ENCODE peak calls at places on chromosomes 5 and 9, in five cellular contexts. J is mesendoderm; K is colonic mucosa; E is CD8-positive, alpha-beta memory T cell; A is heart right ventricle. G is an unnamed sample.
A peak's percentile ranks its signal among the peaks of the same experiment; 100 is the strongest.

GRCh38 chr5:141362719-141363118 is 1.2 kb upstream of the PCDHGA5 start:
- DNase-seq in K (no peak), A (no peak), J (no peak), E (no peak), G (no peak)

GRCh38 chr5:83914662-83915418 is 194.2 kb upstream of the HAPLN1 start:
- DNase-seq in A (no peak), J (peak; percentile 41), E (no peak), K (no peak), G (no peak)

GRCh38 chr5:13985736-13986418 is 41.4 kb upstream of the DNAH5 start:
- DNase-seq in K (no peak), E (no peak), A (no peak), J (peak; percentile 43), G (no peak)

GRCh38 chr5:56475689-56476486 is 242.8 kb upstream of the ANKRD55 start:
- DNase-seq in J (no peak), A (no peak), K (no peak), E (no peak), G (peak; percentile 72)

GRCh38 chr9:132783006-132783405 is 95.1 kb downstream of the AK8 start:
- DNase-seq in A (no peak), J (peak; percentile 91), E (no peak), K (no peak), G (no peak)

GRCh38 chr5:170636836-170637477 is 133.1 kb downstream of the KCNIP1 start:
- DNase-seq in A (no peak), E (no peak), K (no peak), J (no peak), G (no peak)

GRCh38 chr5:67030289-67031069 is 166.1 kb downstream of the CD180 start:
- DNase-seq in K (no peak), J (no peak), A (no peak), E (no peak), G (no peak)

GRCh38 chr5:130168211-130168610 is 263.9 kb downstream of the CHSY3 start:
- DNase-seq in A (no peak), E (no peak), K (no peak), J (no peak), G (no peak)

GRCh38 chr9:14932246-14932645 is 22.0 kb upstream of the FREM1 start:
- DNase-seq in A (no peak), E (no peak), J (no peak), K (no peak), G (no peak)

GRCh38 chr5:1343315-1343751 is 1.6 kb downstream of the CLPTM1L start:
- DNase-seq in J (no peak), K (no peak), A (no peak), E (no peak), G (no peak)

GRCh38 chr5:134477462-134478245 is 47.8 kb upstream of the JADE2 start:
- DNase-seq in E (no peak), J (peak; percentile 59), K (no peak), A (no peak), G (no peak)

GRCh38 chr9:98099898-98100297 is 19.1 kb downstream of the TRIM14 start:
- DNase-seq in E (no peak), K (no peak), A (no peak), J (no peak), G (no peak)

GRCh38 chr9:126043691-126044090 is 282.9 kb upstream of the MVB12B start:
- DNase-seq in A (no peak), J (no peak), K (no peak), E (no peak), G (no peak)

GRCh38 chr5:146794326-146795029 is 84.1 kb downstream of the PPP2R2B start:
- DNase-seq in E (no peak), J (no peak), K (no peak), A (no peak), G (no peak)

GRCh38 chr9:113154471-113154870 is 3.7 kb downstream of the SLC31A2 start:
- DNase-seq in E (no peak), K (no peak), J (no peak), A (no peak), G (no peak)

GRCh38 chr9:113156880-113157279 is 6.1 kb downstream of the SLC31A2 start:
- DNase-seq in J (no peak), E (no peak), K (no peak), A (no peak), G (no peak)

GRCh38 chr9:113153599-113153998 is 2.8 kb downstream of the SLC31A2 start:
- DNase-seq in A (no peak), E (no peak), K (no peak), J (no peak), G (no peak)

GRCh38 chr9:113155911-113156559 is 5.2 kb downstream of the SLC31A2 start:
- DNase-seq in K (no peak), E (no peak), A (no peak), J (no peak), G (no peak)

GRCh38 chr9:113154936-113155335 is 4.1 kb downstream of the SLC31A2 start:
- DNase-seq in A (no peak), K (no peak), E (no peak), J (no peak), G (no peak)
- H3K27ac ChIP-seq in A (no peak overlapping the region), K (no peak overlapping the region), E (no peak overlapping the region), J (no peak overlapping the region), G (no peak overlapping the region)

GRCh38 chr9:91904541-91905236 is 45.3 kb downstream of the ROR2 start:
- DNase-seq in A (no peak), E (no peak), K (no peak), J (no peak), G (no peak)
- H3K4me1 ChIP-seq in A (no peaks in the 10 kb centered on the region), E (peaks cover 24% of the 10 kb centered on the region), K (no peaks in the 10 kb centered on the region), J (peaks cover 43% of the 10 kb centered on the region), G (peaks cover 5% of the 10 kb centered on the region)

DNA sequence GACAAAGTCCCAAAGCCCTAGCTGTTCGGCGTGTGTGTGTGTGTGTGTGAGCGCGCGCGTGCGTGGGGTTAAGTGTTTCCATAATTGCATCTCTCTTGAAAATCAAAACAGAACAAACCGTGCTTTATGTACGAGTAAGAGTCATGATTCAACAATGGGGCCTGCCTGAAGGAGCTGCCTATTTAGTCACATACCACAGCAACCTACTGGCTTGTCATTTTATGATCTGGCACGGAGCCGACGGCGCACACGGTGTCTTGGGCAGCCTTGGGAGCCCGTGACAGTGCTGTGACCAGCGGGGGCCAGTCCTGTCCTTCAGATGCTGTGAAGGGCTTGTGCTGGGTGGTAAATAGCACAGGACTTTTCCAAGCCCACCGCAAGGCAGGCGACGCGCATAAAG is 270.4 kb upstream of the IRX1 start:
- DNase-seq in K (no peak), A (no peak), J (peak; percentile 6), E (no peak), G (no peak)
- H3K27ac ChIP-seq in K (no peak overlapping the region), A (no peak overlapping the region), J (no peak overlapping the region), E (no peak overlapping the region), G (no peak overlapping the region)

DNA sequence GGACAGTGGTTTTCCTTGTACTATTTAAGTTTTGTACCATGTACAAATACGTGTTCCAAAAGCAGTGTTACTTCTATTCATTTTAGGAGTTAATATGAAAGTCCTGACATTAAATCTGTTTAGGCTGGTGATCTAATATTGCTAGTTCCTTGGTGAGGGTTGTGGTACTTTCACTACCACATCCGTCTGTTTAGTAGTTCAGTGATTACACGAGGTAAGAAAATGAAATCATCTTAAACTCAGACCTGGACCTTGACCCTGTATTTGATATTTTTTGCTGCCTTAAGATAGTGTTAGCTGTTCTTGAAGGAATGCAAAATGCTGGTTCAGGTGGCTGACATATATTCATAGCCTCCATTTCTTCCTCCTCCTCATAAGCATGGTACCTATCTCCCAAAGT is 50.3 kb downstream of the MTAP start:
- DNase-seq in E (no peak), A (no peak), J (no peak), K (no peak), G (no peak)
- H3K4me1 ChIP-seq in E (peaks cover 7% of the 10 kb centered on the region), A (no peaks in the 10 kb centered on the region), J (no peaks in the 10 kb centered on the region), K (no peaks in the 10 kb centered on the region), G (no peaks in the 10 kb centered on the region)

GRCh38 chr5:9231842-9232241 is 314.0 kb downstream of the SEMA5A start:
- DNase-seq in J (no peak), K (no peak), E (no peak), A (no peak), G (no peak)
- H3K27ac ChIP-seq in J (no peak overlapping the region), K (no peak overlapping the region), E (no peak overlapping the region), A (no peak overlapping the region), G (no peak overlapping the region)

DNA sequence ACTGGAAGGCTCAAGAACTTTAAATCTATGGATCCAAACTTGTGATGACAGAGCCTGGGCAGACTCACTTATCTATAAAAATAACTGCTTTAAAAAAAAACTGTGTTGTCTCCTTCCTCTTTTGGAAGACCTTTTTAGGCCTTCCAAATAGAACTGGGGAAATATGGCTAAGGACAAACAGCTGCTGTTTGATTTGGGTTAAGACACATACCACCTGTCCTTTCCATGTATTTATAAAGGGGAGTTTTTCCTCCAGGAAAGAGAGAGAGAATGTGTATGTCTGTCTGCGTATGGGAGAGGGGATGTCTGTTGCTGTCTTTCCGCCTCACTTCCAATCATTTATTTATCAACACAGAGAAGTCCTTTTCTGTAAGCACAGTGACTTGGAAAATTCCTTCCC is 2.8 kb downstream of the ARHGEF37 start:
- DNase-seq in J (no peak), K (no peak), A (no peak), E (no peak), G (no peak)
- H3K4me1 ChIP-seq in J (peaks cover 2% of the 10 kb centered on the region), K (no peaks in the 10 kb centered on the region), A (peaks cover 41% of the 10 kb centered on the region), E (peaks cover 5% of the 10 kb centered on the region), G (peaks cover 19% of the 10 kb centered on the region)